ENCODE peak calls at places on chromosomes 3 and 15, in nine cellular contexts. A, V, H, X, R, W, J, L and O are unnamed samples.

GRCh38 chr3:126026277-126026751 is 57.3 kb downstream of the ROPN1B start:
- DNase-seq in A (no peak), V (no peak), H (no peak), X (no peak), R (no peak), W (no peak), J (no peak), L (no peak), O (no peak)

GRCh38 chr3:153291052-153291689 is 129.1 kb downstream of the RAP2B start:
- DNase-seq in A (no peak), V (no peak), H (no peak), X (no peak), R (no peak), W (no peak), J (peak; percentile 43), L (no peak), O (no peak)

GRCh38 chr3:53650424-53650823 is 156.0 kb downstream of the CACNA1D start:
- DNase-seq in A (peak; percentile 2), V (no peak), H (no peak), X (no peak), R (no peak), W (no peak), J (no peak), L (no peak), O (no peak)

GRCh38 chr3:69288161-69288895 is 97.6 kb downstream of the FRMD4B start:
- DNase-seq in A (peak; percentile 64), V (no peak), H (no peak), X (no peak), R (no peak), W (no peak), J (no peak), L (no peak), O (no peak)

GRCh38 chr15:29859981-29860745 is 37.9 kb upstream of the TJP1 start:
- DNase-seq in A (no peak), V (no peak), H (no peak), X (no peak), R (no peak), W (peak; percentile 84), J (no peak), L (no peak), O (no peak)

GRCh38 chr3:52028572-52028971 is 27.8 kb downstream of the DUSP7 start:
- DNase-seq in A (no peak), V (no peak), H (no peak), X (peak; percentile 62), R (peak; percentile 75), W (no peak), J (no peak), L (no peak), O (peak; percentile 91)

GRCh38 chr3:31868246-31868645 is 112.8 kb downstream of the OSBPL10 start:
- DNase-seq in A (no peak), V (no peak), H (no peak), X (no peak), R (no peak), W (no peak), J (no peak), L (no peak), O (no peak)

GRCh38 chr3:179450901-179451334 is 352 bp downstream of the GNB4 start:
- DNase-seq in A (peak; percentile 7), V (peak; percentile 44), H (no peak), X (peak; percentile 42), R (no peak), W (no peak), J (no peak), L (no peak), O (no peak)

GRCh38 chr3:52289338-52289746 is 1.7 kb downstream of the GLYCTK start:
- DNase-seq in A (no peak), V (peak; percentile 13), H (no peak), X (no peak), R (no peak), W (no peak), J (no peak), L (peak; percentile 60), O (no peak)

GRCh38 chr3:129560931-129561594 is 18.1 kb downstream of the H1-8 start:
- DNase-seq in A (no peak), V (peak; percentile 92), H (no peak), X (peak; percentile 73), R (peak; percentile 34), W (peak; percentile 79), J (no peak), L (peak; percentile 98), O (peak; percentile 93)

GRCh38 chr15:90681480-90681879 is 35.7 kb upstream of the BLM start:
- DNase-seq in A (no peak), V (no peak), H (no peak), X (no peak), R (no peak), W (peak; percentile 90), J (no peak), L (peak; percentile 86), O (no peak)

GRCh38 chr3:13580256-13581023 is 31.5 kb downstream of the FBLN2 start:
- DNase-seq in A (no peak), V (no peak), H (no peak), X (no peak), R (no peak), W (no peak), J (no peak), L (peak; percentile 45), O (peak; percentile 31)

GRCh38 chr3:143358155-143358792 is 238.7 kb downstream of the CHST2 start:
- DNase-seq in A (no peak), V (no peak), H (no peak), X (no peak), R (no peak), W (no peak), J (no peak), L (no peak), O (no peak)

GRCh38 chr3:168040624-168041208 is 55.0 kb downstream of the GOLIM4 start:
- DNase-seq in A (no peak), V (no peak), H (no peak), X (peak; percentile 24), R (no peak), W (peak; percentile 72), J (peak; percentile 35), L (no peak), O (no peak)

GRCh38 chr3:42778644-42779043 is 5.6 kb upstream of the CCDC13 start:
- DNase-seq in A (no peak), V (no peak), H (no peak), X (no peak), R (no peak), W (peak; percentile 38), J (no peak), L (no peak), O (no peak)

GRCh38 chr3:170718848-170719247 is 133.0 kb upstream of the SLC7A14 start:
- DNase-seq in A (no peak), V (no peak), H (no peak), X (no peak), R (no peak), W (no peak), J (no peak), L (no peak), O (no peak)

GRCh38 chr3:8972614-8973013 is 9.3 kb upstream of the RAD18 start:
- DNase-seq in A (no peak), V (no peak), H (no peak), X (no peak), R (no peak), W (peak; percentile 44), J (no peak), L (no peak), O (no peak)

GRCh38 chr15:70142322-70143191 is 44.8 kb upstream of the TLE3 start:
- DNase-seq in A (peak; percentile 36), V (peak; percentile 85), H (no peak), X (no peak), R (no peak), W (peak; percentile 72), J (peak; percentile 45), L (no peak), O (peak; percentile 80)

GRCh38 chr3:98977520-98977919 is 76.0 kb upstream of the DCBLD2 start:
- DNase-seq in A (no peak), V (no peak), H (no peak), X (no peak), R (no peak), W (peak; percentile 97), J (no peak), L (no peak), O (no peak)

GRCh38 chr15:86773766-86774165 is 694.1 kb downstream of the AGBL1 start:
- DNase-seq in A (no peak), V (no peak), H (no peak), X (no peak), R (no peak), W (no peak), J (no peak), L (no peak), O (no peak)

GRCh38 chr3:147360936-147361670 is 45.2 kb downstream of the ZIC4 start:
- DNase-seq in A (no peak), V (no peak), H (no peak), X (no peak), R (no peak), W (peak; percentile 43), J (no peak), L (no peak), O (no peak)